ENCODE peak calls at places on chromosomes 6 and 20, in eight cellular contexts. U is activated CD8-positive, alpha-beta memory T cell treated with anti-CD3 and anti-CD28 coated beads for 24 hours; K is EH; F is HTR-8/SVneo; S is left kidney; C is HFF-Myc; D is kidney glomerular epithelial cell; N is tibial artery. T is an unnamed sample.

GRCh38 chr6:4210619-4211419 is 75.4 kb upstream of the ECI2 start:
- DNase-seq in U (peak), K (peak), F (peak), S (peak), C (peak), D (peak), N (peak), T (no peak)

GRCh38 chr6:163793584-163793983 is 379.1 kb downstream of the QKI start:
- DNase-seq in U (no peak), K (peak), F (peak), S (no peak), C (peak), D (peak), N (no peak), T (no peak)

GRCh38 chr6:39814236-39814635 is 22.1 kb downstream of the DAAM2 start:
- DNase-seq in U (no peak), K (no peak), F (no peak), S (no peak), C (no peak), D (no peak), N (peak), T (no peak)

GRCh38 chr6:40066372-40066771 is 132.1 kb upstream of the MOCS1 start:
- DNase-seq in U (no peak), K (no peak), F (no peak), S (no peak), C (no peak), D (no peak), N (no peak), T (no peak)

GRCh38 chr20:41167118-41167470 is 29.8 kb downstream of the PLCG1 start:
- DNase-seq in U (peak), K (no peak), F (no peak), S (no peak), C (no peak), D (no peak), N (peak), T (peak)

GRCh38 chr6:90226257-90226656 is 70.4 kb downstream of the BACH2 start:
- DNase-seq in U (peak), K (peak), F (no peak), S (no peak), C (no peak), D (no peak), N (no peak), T (no peak)

GRCh38 chr6:29011276-29011734 is 6.2 kb upstream of the ZNF311 start:
- DNase-seq in U (peak), K (peak), F (peak), S (peak), C (no peak), D (peak), N (no peak), T (no peak)

GRCh38 chr6:99746261-99746895 is 139.7 kb downstream of the PRDM13 start:
- DNase-seq in U (peak), K (peak), F (peak), S (peak), C (peak), D (peak), N (no peak), T (no peak)

GRCh38 chr6:146361367-146361924 is 182.2 kb upstream of the RAB32 start:
- DNase-seq in U (no peak), K (peak), F (no peak), S (no peak), C (peak), D (no peak), N (no peak), T (no peak)

GRCh38 chr6:133991096-133991593 is 38.1 kb downstream of the TBPL1 start:
- DNase-seq in U (no peak), K (peak), F (peak), S (peak), C (peak), D (peak), N (no peak), T (no peak)

GRCh38 chr6:152124432-152125074 is 317.1 kb downstream of the ESR1 start:
- DNase-seq in U (no peak), K (peak), F (peak), S (peak), C (peak), D (peak), N (no peak), T (no peak)

GRCh38 chr6:14542670-14543366 is 425.2 kb downstream of the CD83 start:
- DNase-seq in U (peak), K (peak), F (peak), S (peak), C (peak), D (peak), N (no peak), T (no peak)

GRCh38 chr20:57525328-57526053 is 551 bp upstream of the CTCFL start:
- DNase-seq in U (no peak), K (no peak), F (no peak), S (no peak), C (no peak), D (no peak), N (peak), T (no peak)

GRCh38 chr20:2930538-2930937 is 57.3 kb downstream of the PTPRA start:
- DNase-seq in U (no peak), K (no peak), F (no peak), S (no peak), C (no peak), D (no peak), N (no peak), T (no peak)

GRCh38 chr20:36538026-36538764 is 3.1 kb upstream of the MYL9 start:
- DNase-seq in U (no peak), K (peak), F (no peak), S (no peak), C (no peak), D (no peak), N (peak), T (no peak)